ENCODE peak calls at places on chromosomes 5 and 9, in nine cellular contexts. J, H, F, N, O, L, Y, R and I are unnamed samples.

GRCh38 chr5:54870251-54870650 is 115.1 kb downstream of the ESM1 start:
- DNase-seq in R (no peak), H (no peak), N (no peak), J (no peak), L (no peak), O (no peak), Y (no peak), F (no peak), I (no peak)

GRCh38 chr5:144712090-144712489 is 541.4 kb downstream of the KCTD16 start:
- DNase-seq in N (no peak), O (peak; percentile 50), L (no peak), R (no peak), F (no peak), J (no peak), H (no peak), Y (no peak), I (no peak)

GRCh38 chr9:126081746-126082145 is 244.9 kb upstream of the MVB12B start:
- DNase-seq in F (no peak), L (no peak), N (no peak), Y (no peak), R (no peak), H (no peak), O (no peak), J (no peak), I (no peak)

GRCh38 chr9:23826120-23826629 is at the start of gene ELAVL2:
- DNase-seq in L (no peak), R (peak; percentile 88), Y (no peak), O (no peak), J (peak; percentile 95), H (peak; percentile 99), F (peak; percentile 100), N (peak; percentile 98), I (peak; percentile 89)

GRCh38 chr9:129143031-129143441 is 31.8 kb downstream of the PTPA start:
- DNase-seq in Y (peak; percentile 55), J (peak; percentile 89), O (peak; percentile 82), H (peak; percentile 80), R (peak; percentile 87), L (peak; percentile 59), F (peak; percentile 88), N (peak; percentile 75), I (peak; percentile 93)

GRCh38 chr5:56759521-56759920 is 55.8 kb upstream of the MAP3K1 start:
- DNase-seq in J (peak; percentile 41), H (no peak), L (no peak), Y (no peak), F (no peak), R (no peak), N (peak; percentile 14), O (no peak), I (no peak)

GRCh38 chr5:15798006-15798405 is 298.0 kb downstream of the FBXL7 start:
- DNase-seq in R (no peak), H (no peak), O (no peak), F (no peak), L (no peak), N (no peak), Y (no peak), J (no peak), I (no peak)

GRCh38 chr9:107169796-107170195 is 113.3 kb upstream of the RAD23B start:
- DNase-seq in Y (no peak), J (no peak), N (no peak), R (no peak), O (no peak), F (no peak), L (no peak), H (no peak), I (peak; percentile 33)

GRCh38 chr5:16617272-16617973 is 626 bp upstream of the RETREG1 start:
- DNase-seq in H (peak; percentile 42), L (no peak), J (peak; percentile 48), O (no peak), R (peak; percentile 23), F (peak; percentile 51), N (no peak), Y (no peak), I (no peak)

GRCh38 chr5:74085186-74085585 is 459.2 kb downstream of the ARHGEF28 start:
- DNase-seq in H (no peak), J (peak; percentile 25), O (no peak), Y (no peak), F (no peak), L (no peak), N (peak; percentile 44), R (no peak), I (no peak)

GRCh38 chr5:74080157-74080556 is 454.2 kb downstream of the ARHGEF28 start:
- DNase-seq in Y (peak; percentile 85), H (no peak), O (no peak), N (no peak), R (no peak), L (no peak), J (no peak), F (no peak), I (no peak)

GRCh38 chr5:74083096-74083495 is 457.1 kb downstream of the ARHGEF28 start:
- DNase-seq in F (no peak), H (no peak), R (no peak), Y (no peak), L (no peak), N (no peak), O (no peak), J (no peak), I (no peak)

GRCh38 chr5:74081126-74081525 is 455.1 kb downstream of the ARHGEF28 start:
- DNase-seq in O (no peak), N (no peak), Y (no peak), J (no peak), R (no peak), L (no peak), H (peak; percentile 13), F (no peak), I (no peak)

DNA sequence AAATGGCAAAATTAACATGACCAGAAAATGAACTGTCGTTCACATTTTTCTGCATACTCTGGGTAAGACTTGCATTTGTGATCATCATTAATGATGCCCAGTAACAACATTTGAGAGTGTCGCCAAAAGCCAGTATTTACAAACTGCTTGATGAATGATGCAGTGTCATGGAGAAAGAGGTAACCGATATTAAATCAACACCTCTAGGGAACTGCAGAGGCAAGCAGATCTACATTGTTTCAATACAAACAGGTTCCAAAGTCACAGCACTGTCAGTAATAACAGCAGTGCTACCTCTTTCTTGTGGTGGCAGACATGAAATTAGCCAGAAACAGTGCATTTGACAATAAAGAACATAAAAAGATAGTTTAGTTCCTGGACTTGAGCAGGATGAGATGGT is 456.5 kb downstream of the ARHGEF28 start:
- DNase-seq in L (no peak), O (no peak), J (no peak), F (no peak), N (no peak), H (no peak), R (no peak), Y (no peak), I (no peak)
- TF ChIP-seq EZH2phosphoT487 in L (no peak), O (no peak), J (no peak), F (no peak), N (no peak), H (no peak), R (no peak), Y (no peak), I (no peak)

GRCh38 chr5:173187054-173187743 is 42.9 kb downstream of the BNIP1 start:
- DNase-seq in R (no peak), Y (peak; percentile 50), O (peak; percentile 62), F (peak; percentile 64), L (peak; percentile 12), N (no peak), J (no peak), H (peak; percentile 24), I (no peak)

GRCh38 chr5:173191561-173191960 is 43.4 kb downstream of the NKX2-5 start:
- DNase-seq in O (no peak), Y (no peak), J (no peak), F (no peak), H (no peak), L (no peak), N (no peak), R (no peak), I (no peak)

GRCh38 chr5:173196133-173196952 is 38.7 kb downstream of the NKX2-5 start:
- DNase-seq in L (no peak), F (no peak), J (no peak), H (no peak), O (no peak), R (no peak), Y (no peak), N (no peak), I (no peak)

GRCh38 chr5:173188280-173188679 is 43.9 kb downstream of the BNIP1 start:
- DNase-seq in H (no peak), J (no peak), N (no peak), L (no peak), R (no peak), O (no peak), Y (no peak), F (no peak), I (no peak)

DNA sequence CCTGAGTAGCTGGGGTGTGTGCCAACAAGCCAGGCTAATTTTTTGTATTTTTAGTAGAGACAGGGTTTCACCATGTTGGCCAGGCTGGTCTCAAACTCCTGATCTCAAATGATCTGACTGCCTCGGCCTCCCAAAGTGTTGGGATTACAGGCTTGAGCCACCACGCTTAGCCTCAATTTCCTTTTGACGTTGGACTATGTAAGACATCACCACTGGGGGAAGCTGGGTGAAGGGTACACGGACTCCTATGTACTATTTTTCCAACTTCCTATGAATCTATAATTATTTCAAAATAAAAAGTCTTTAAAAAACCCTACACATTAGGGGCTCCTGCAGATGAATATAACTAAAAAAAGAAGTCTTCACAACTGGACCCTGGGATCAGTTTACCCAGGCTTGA is 44.0 kb downstream of the NKX2-5 start:
- DNase-seq in J (no peak), O (no peak), N (no peak), L (no peak), F (no peak), R (no peak), H (no peak), Y (no peak), I (no peak)
- TF ChIP-seq EZH2phosphoT487 in J (no peak), O (no peak), N (no peak), L (no peak), F (no peak), R (no peak), H (no peak), Y (no peak), I (no peak)

DNA sequence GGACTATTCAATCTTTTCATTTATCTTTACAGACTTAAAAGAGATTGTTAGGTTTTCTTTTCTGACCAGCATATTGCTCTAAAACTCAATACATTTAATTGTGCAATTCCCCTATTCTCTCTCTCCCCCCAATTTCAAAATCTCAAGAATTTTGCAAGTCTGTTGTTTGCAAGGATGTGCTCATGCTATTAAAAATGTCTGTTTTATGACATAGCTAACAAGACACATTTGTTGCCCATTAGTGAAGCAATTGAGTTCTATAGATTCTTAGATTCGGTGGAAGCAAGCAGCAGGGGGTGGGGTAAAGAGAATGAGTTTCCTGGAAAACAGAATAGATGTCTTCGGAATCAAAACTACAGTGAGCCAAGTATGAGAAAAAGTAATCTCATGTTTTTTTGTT is 8.5 kb upstream of the CSNK1A1 start:
- DNase-seq in O (no peak), F (no peak), R (no peak), Y (no peak), N (no peak), H (no peak), J (no peak), L (no peak), I (peak; percentile 74)
- TF ChIP-seq EZH2phosphoT487 in O (no peak), F (no peak), R (no peak), Y (no peak), N (no peak), H (no peak), J (no peak), L (no peak), I (no peak)

GRCh38 chr5:73067213-73067612 is 53.2 kb upstream of the TMEM171 start:
- DNase-seq in R (no peak), O (no peak), H (no peak), F (no peak), J (no peak), L (no peak), N (no peak), Y (no peak), I (no peak)

GRCh38 chr5:73061593-73061992 is 58.8 kb upstream of the TMEM171 start:
- DNase-seq in L (no peak), Y (no peak), R (no peak), J (no peak), H (no peak), O (no peak), F (no peak), N (no peak), I (peak; percentile 5)

GRCh38 chr5:73066466-73066865 is 53.9 kb upstream of the TMEM171 start:
- DNase-seq in Y (no peak), L (no peak), H (no peak), F (no peak), N (no peak), J (no peak), O (no peak), R (no peak), I (peak; percentile 79)
- TF ChIP-seq EZH2phosphoT487 in Y (no peak), L (no peak), H (no peak), F (no peak), N (no peak), J (no peak), O (no peak), R (no peak), I (no peak)